ENCODE peak calls at places on chromosomes 5 and 9, in eight cellular contexts. U, G, A, B, C, P, E and S are unnamed samples. For H3K27me3, the result is how much of the 10 kb centered on the place peaks cover.

GRCh38 chr5:123207852-123208251 is 118.8 kb downstream of the PRDM6 start:
- DNase-seq in E (no peak), A (no peak), G (no peak), U (no peak), B (no peak), C (no peak), P (no peak), S (no peak)

GRCh38 chr5:5419291-5420210 is 2.9 kb upstream of the ICE1 start:
- DNase-seq in A (peak), E (no peak), U (peak), P (peak), C (no peak), G (peak), B (peak), S (no peak)

GRCh38 chr9:123929177-123929869 is 603 bp downstream of the DENND1A start:
- DNase-seq in A (no peak), E (peak), G (no peak), B (no peak), U (peak), C (no peak), P (no peak), S (peak)

GRCh38 chr5:172768573-172769323 is 2.2 kb downstream of the DUSP1 start:
- DNase-seq in U (peak), E (no peak), A (no peak), C (peak), B (peak), P (peak), G (peak), S (no peak)

GRCh38 chr9:110399983-110400382 is 62.3 kb upstream of the TXNDC8 start:
- DNase-seq in E (no peak), P (no peak), B (peak), G (no peak), A (no peak), C (no peak), U (no peak), S (no peak)

GRCh38 chr9:36319183-36319582 is 60.9 kb upstream of the GNE start:
- DNase-seq in A (no peak), U (no peak), G (no peak), B (no peak), E (no peak), C (no peak), P (no peak), S (no peak)

GRCh38 chr5:156359452-156359851 is 32.5 kb downstream of the SGCD start:
- DNase-seq in B (peak), E (no peak), A (no peak), U (no peak), P (peak), G (no peak), C (no peak), S (no peak)

GRCh38 chr9:114908104-114908621 is 22.2 kb downstream of the TNFSF8 start:
- DNase-seq in E (no peak), C (no peak), P (no peak), A (no peak), G (no peak), B (peak), U (peak), S (no peak)

GRCh38 chr5:72195581-72195980 is 88.3 kb downstream of the MAP1B start:
- DNase-seq in E (no peak), G (no peak), A (no peak), P (no peak), U (no peak), C (no peak), B (no peak), S (no peak)

GRCh38 chr5:101431201-101431600 is 528.1 kb upstream of the ST8SIA4 start:
- DNase-seq in B (no peak), P (no peak), U (no peak), A (no peak), E (no peak), G (no peak), C (no peak), S (no peak)

GRCh38 chr5:132059043-132059695 is 1.3 kb upstream of the IL3 start:
- DNase-seq in G (no peak), P (no peak), E (no peak), B (no peak), U (no peak), A (peak), C (peak), S (no peak)

GRCh38 chr9:88682431-88682831 is 147.5 kb downstream of the NXNL2 start:
- DNase-seq in U (peak), A (no peak), G (no peak), B (peak), P (no peak), E (no peak), C (no peak), S (no peak)

GRCh38 chr9:127854169-127854833 is at the start of gene ENG:
- DNase-seq in A (peak), B (peak), P (peak), G (peak), E (peak), U (peak), C (no peak), S (no peak)

GRCh38 chr9:99000480-99001395 is 57.0 kb downstream of the COL15A1 start:
- DNase-seq in C (peak), G (peak), E (peak), P (peak), B (peak), U (peak), A (peak), S (peak)

GRCh38 chr5:36744678-36745659 is 131.6 kb upstream of the NIPBL start:
- DNase-seq in G (peak), C (peak), U (peak), A (peak), P (peak), E (peak), B (peak), S (no peak)

GRCh38 chr9:40913928-40914673 is 214.4 kb downstream of the FOXD4L6 start:
- DNase-seq in U (no peak), G (no peak), A (no peak), C (no peak), E (no peak), B (no peak), P (no peak), S (no peak)

GRCh38 chr9:34571180-34571800 is 18.2 kb downstream of the CNTFR start:
- DNase-seq in G (no peak), P (peak), C (no peak), B (peak), U (no peak), E (peak), A (peak), S (no peak)

GRCh38 chr9:127588740-127589506 is 23.2 kb upstream of the STXBP1 start:
- DNase-seq in G (no peak), A (no peak), P (no peak), C (no peak), E (no peak), U (no peak), B (no peak), S (no peak)

GRCh38 chr5:147519380-147519779 is 9.5 kb upstream of the DPYSL3 start:
- DNase-seq in U (no peak), P (peak), E (no peak), G (no peak), B (peak), C (no peak), A (no peak), S (no peak)

GRCh38 chr5:179601871-179602625 is 21.4 kb downstream of the HNRNPH1 start:
- DNase-seq in E (no peak), A (no peak), B (no peak), U (no peak), C (no peak), G (no peak), P (no peak), S (no peak)

GRCh38 chr9:126373241-126373640 is 46.6 kb downstream of the MVB12B start:
- DNase-seq in A (no peak), C (no peak), G (peak), U (no peak), B (peak), P (no peak), E (no peak), S (no peak)

GRCh38 chr9:129026442-129027223 is 1.5 kb downstream of the SH3GLB2 start:
- DNase-seq in E (no peak), U (peak), B (peak), G (no peak), P (no peak), A (peak), C (no peak), S (no peak)

GRCh38 chr5:55633574-55634203 is 78.4 kb downstream of the SLC38A9 start:
- DNase-seq in P (peak), B (peak), E (peak), G (peak), U (no peak), C (no peak), A (no peak), S (no peak)

GRCh38 chr5:24823625-24824024 is 178.8 kb upstream of the CDH10 start:
- DNase-seq in G (no peak), P (no peak), C (no peak), U (no peak), A (no peak), B (no peak), E (no peak), S (no peak)

GRCh38 chr9:121784706-121785426 is 133.4 kb downstream of the DAB2IP start:
- DNase-seq in B (no peak), E (peak), A (no peak), C (no peak), P (no peak), G (no peak), U (peak), S (no peak)

GRCh38 chr5:13643196-13643595 is 301.3 kb downstream of the DNAH5 start:
- DNase-seq in C (no peak), E (no peak), B (no peak), P (no peak), G (no peak), A (no peak), U (no peak), S (no peak)

GRCh38 chr5:126402591-126402990 is 20.6 kb upstream of the GRAMD2B start:
- DNase-seq in P (no peak), B (no peak), G (no peak), E (no peak), A (no peak), C (no peak), U (no peak), S (no peak)

GRCh38 chr5:15241216-15241821 is 258.7 kb upstream of the FBXL7 start:
- DNase-seq in P (peak), E (no peak), U (no peak), A (no peak), C (no peak), B (no peak), G (no peak), S (no peak)

GRCh38 chr9:117772960-117773359 is 68.8 kb downstream of the TLR4 start:
- DNase-seq in C (no peak), A (no peak), G (peak), E (no peak), U (peak), P (peak), B (peak), S (no peak)

GRCh38 chr9:132160802-132161742 is 786 bp upstream of the NTNG2 start:
- DNase-seq in E (no peak), G (peak), C (peak), P (peak), A (peak), U (peak), B (peak), S (peak)

GRCh38 chr9:73183917-73184861 is 32.5 kb downstream of the ANXA1 start:
- DNase-seq in E (no peak), U (peak), P (peak), G (no peak), B (peak), A (no peak), C (peak), S (no peak)

GRCh38 chr5:96254980-96255681 is 177.9 kb downstream of the PCSK1 start:
- DNase-seq in U (no peak), P (peak), C (no peak), E (no peak), G (peak), A (no peak), B (peak), S (no peak)

GRCh38 chr9:98168952-98169488 is 23.4 kb downstream of the CORO2A start:
- DNase-seq in C (no peak), U (peak), G (peak), A (peak), P (peak), B (peak), E (no peak), S (no peak)

GRCh38 chr9:3879731-3880493 is 354.1 kb upstream of the RFX3 start:
- DNase-seq in A (peak), C (no peak), G (no peak), P (no peak), E (peak), U (no peak), B (no peak), S (no peak)

GRCh38 chr5:179840766-179841165 is 17.9 kb downstream of the MRNIP start:
- DNase-seq in A (no peak), P (no peak), B (no peak), E (peak), G (no peak), C (no peak), U (no peak), S (no peak)

GRCh38 chr9:134039386-134040175 is 14.3 kb downstream of the BRD3OS start:
- DNase-seq in A (no peak), G (no peak), U (no peak), C (no peak), P (no peak), B (no peak), E (no peak), S (no peak)

GRCh38 chr9:87004016-87004415 is 56.7 kb upstream of the GAS1 start:
- DNase-seq in C (no peak), G (no peak), E (no peak), A (no peak), U (no peak), P (no peak), B (no peak), S (no peak)

GRCh38 chr9:130286781-130287428 is 21.3 kb downstream of the HMCN2 start:
- DNase-seq in G (no peak), A (no peak), C (no peak), P (no peak), U (no peak), E (no peak), B (no peak), S (no peak)

GRCh38 chr5:160450164-160450932 is 28.7 kb downstream of the PTTG1 start:
- DNase-seq in G (no peak), A (no peak), E (no peak), C (no peak), B (no peak), P (peak), U (no peak), S (no peak)

GRCh38 chr5:114360816-114361723 is 800 bp upstream of the KCNN2 start:
- DNase-seq in C (no peak), U (peak), B (no peak), A (peak), G (no peak), P (no peak), E (no peak), S (no peak)

GRCh38 chr5:1779021-1779680 is 20.5 kb downstream of the MRPL36 start:
- DNase-seq in U (no peak), E (no peak), G (no peak), C (no peak), B (no peak), P (no peak), A (no peak), S (no peak)
- H3K27me3 ChIP-seq in U (under half), E (under half), G (under half), C (under half), B (under half), P (under half), A (half or more), S (under half)

DNA sequence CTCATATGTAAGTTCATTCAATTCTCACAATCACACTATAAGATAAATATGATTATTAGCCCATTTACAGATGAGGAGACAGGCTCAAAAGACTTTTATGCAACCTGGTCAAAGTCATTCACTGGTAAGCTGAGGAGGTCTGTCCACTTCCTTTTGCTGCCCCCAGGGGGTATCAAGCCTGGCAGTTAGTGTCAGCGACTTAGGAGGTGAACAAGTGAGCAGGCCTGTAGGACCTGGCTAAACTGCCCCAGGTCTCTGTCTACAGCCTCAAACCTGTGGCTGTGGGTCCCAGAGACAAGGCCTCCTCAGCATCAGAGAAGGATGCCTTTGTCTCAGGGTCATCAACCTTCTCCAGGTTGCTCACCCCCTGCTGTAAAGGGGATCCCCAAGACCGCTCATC is 10.4 kb downstream of the TGFBI start:
- DNase-seq in P (no peak), A (no peak), U (no peak), C (no peak), B (no peak), E (no peak), G (no peak), S (no peak)
- H3K27me3 ChIP-seq in P (under half), A (under half), U (under half), C (under half), B (under half), E (under half), G (under half), S (under half)

GRCh38 chr5:141753143-141753970 is 71.3 kb upstream of the ARAP3 start:
- DNase-seq in C (no peak), G (no peak), A (no peak), B (no peak), U (no peak), E (no peak), P (no peak), S (no peak)

GRCh38 chr5:141758316-141758965 is 76.4 kb upstream of the ARAP3 start:
- DNase-seq in E (no peak), C (no peak), P (no peak), G (no peak), A (no peak), B (no peak), U (peak), S (no peak)

GRCh38 chr5:141757402-141757801 is 75.4 kb upstream of the ARAP3 start:
- DNase-seq in E (no peak), B (peak), U (peak), A (peak), P (peak), G (peak), C (no peak), S (no peak)

GRCh38 chr5:141753971-141754713 is 72.1 kb upstream of the ARAP3 start:
- DNase-seq in A (no peak), E (no peak), C (peak), B (peak), P (peak), G (no peak), U (peak), S (no peak)

DNA sequence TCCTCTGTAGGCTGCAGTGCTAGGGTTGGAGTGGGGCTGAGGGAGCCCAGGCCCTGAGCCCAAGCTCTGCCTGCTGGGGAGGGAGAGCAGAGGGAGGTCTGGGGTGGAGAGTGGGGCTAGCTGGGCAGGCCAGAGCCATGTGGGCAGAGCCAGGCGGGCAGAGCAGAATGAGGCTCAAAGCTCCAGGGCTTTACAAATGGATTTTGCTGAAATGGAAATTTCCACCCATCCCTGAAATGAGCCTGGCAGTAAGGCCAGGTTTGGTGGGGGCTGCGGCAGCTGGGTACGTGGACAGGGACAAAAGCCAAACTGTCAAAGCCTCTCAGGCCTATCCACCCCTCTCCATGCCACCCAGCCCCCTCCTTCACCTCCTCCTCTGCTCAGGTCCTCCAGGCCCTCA is 74.2 kb upstream of the ARAP3 start:
- DNase-seq in G (no peak), U (no peak), A (no peak), B (no peak), E (no peak), P (no peak), C (no peak), S (no peak)
- H3K27me3 ChIP-seq in G (under half), U (under half), A (under half), B (under half), E (under half), P (under half), C (under half), S (half or more)

GRCh38 chr5:148734518-148734917 is 80.2 kb upstream of the HTR4 start:
- DNase-seq in P (no peak), B (no peak), E (no peak), G (no peak), A (no peak), C (no peak), U (no peak), S (no peak)
- H3K27me3 ChIP-seq in P (under half), B (under half), E (under half), G (under half), A (under half), C (under half), U (under half), S (under half)

GRCh38 chr5:1380011-1380817 is 35.3 kb upstream of the CLPTM1L start:
- DNase-seq in B (peak), A (peak), P (peak), E (no peak), G (no peak), U (peak), C (peak), S (peak)
- H3K27me3 ChIP-seq in B (under half), A (under half), P (under half), E (under half), G (under half), U (under half), C (under half), S (under half)